ENCODE peak calls at places on chromosome 21, in eight cellular contexts. One of them, this sample, is unnamed.
A peak's percentile ranks its signal among the peaks of the same experiment; 100 is the strongest.

GRCh38 chr21:36306872-36307534 is 13.0 kb upstream of the MORC3 start:
- DNase-seq in ovary: no peak
- DNase-seq in breast epithelium: no peak
- DNase-seq in stimulated activated CD4-positive, alpha-beta T cell treated with anti-CD3 and anti-CD28 coated beads, Interleukin-2, amount 100 ng/mL, for 4 hours: no peak
- DNase-seq in NCI-H1930: no peak
- DNase-seq in anterior cingulate cortex: no peak
- DNase-seq in NB4: no peak
- DNase-seq in activated T-cell treated with anti-CD3 and anti-CD28 coated beads, Interleukin-2, amount 50 U/mL, for 72 hours: no peak
- DNase-seq in this sample: no peak

GRCh38 chr21:44893948-44894656 is 20.6 kb upstream of the PTTG1IP start:
- DNase-seq in ovary: no peak
- DNase-seq in breast epithelium: no peak
- DNase-seq in stimulated activated CD4-positive, alpha-beta T cell treated with anti-CD3 and anti-CD28 coated beads, Interleukin-2, amount 100 ng/mL, for 4 hours: no peak
- DNase-seq in NCI-H1930: no peak
- DNase-seq in anterior cingulate cortex: no peak
- DNase-seq in NB4: no peak
- DNase-seq in activated T-cell treated with anti-CD3 and anti-CD28 coated beads, Interleukin-2, amount 50 U/mL, for 72 hours: no peak
- DNase-seq in this sample: no peak

GRCh38 chr21:43805275-43805800 is 16.0 kb downstream of the RRP1 start:
- DNase-seq in ovary: no peak
- DNase-seq in breast epithelium: no peak
- DNase-seq in stimulated activated CD4-positive, alpha-beta T cell treated with anti-CD3 and anti-CD28 coated beads, Interleukin-2, amount 100 ng/mL, for 4 hours: no peak
- DNase-seq in NCI-H1930: no peak
- DNase-seq in anterior cingulate cortex: no peak
- DNase-seq in NB4: peak; percentile 37
- DNase-seq in activated T-cell treated with anti-CD3 and anti-CD28 coated beads, Interleukin-2, amount 50 U/mL, for 72 hours: no peak
- DNase-seq in this sample: no peak

GRCh38 chr21:29904359-29905282 is 35.2 kb downstream of the GRIK1 start:
- DNase-seq in ovary: no peak
- DNase-seq in breast epithelium: no peak
- DNase-seq in stimulated activated CD4-positive, alpha-beta T cell treated with anti-CD3 and anti-CD28 coated beads, Interleukin-2, amount 100 ng/mL, for 4 hours: no peak
- DNase-seq in NCI-H1930: no peak
- DNase-seq in anterior cingulate cortex: no peak
- DNase-seq in NB4: no peak
- DNase-seq in activated T-cell treated with anti-CD3 and anti-CD28 coated beads, Interleukin-2, amount 50 U/mL, for 72 hours: no peak
- DNase-seq in this sample: no peak

GRCh38 chr21:41769106-41769505 is 2.3 kb upstream of the RIPK4 start:
- DNase-seq in ovary: no peak
- DNase-seq in breast epithelium: peak; percentile 48
- DNase-seq in stimulated activated CD4-positive, alpha-beta T cell treated with anti-CD3 and anti-CD28 coated beads, Interleukin-2, amount 100 ng/mL, for 4 hours: no peak
- DNase-seq in NCI-H1930: no peak
- DNase-seq in anterior cingulate cortex: no peak
- DNase-seq in NB4: no peak
- DNase-seq in activated T-cell treated with anti-CD3 and anti-CD28 coated beads, Interleukin-2, amount 50 U/mL, for 72 hours: no peak
- DNase-seq in this sample: peak; percentile 45

GRCh38 chr21:44944596-44944995 is 4.8 kb downstream of the SLX9 start:
- DNase-seq in ovary: no peak
- DNase-seq in breast epithelium: no peak
- DNase-seq in stimulated activated CD4-positive, alpha-beta T cell treated with anti-CD3 and anti-CD28 coated beads, Interleukin-2, amount 100 ng/mL, for 4 hours: no peak
- DNase-seq in NCI-H1930: no peak
- DNase-seq in anterior cingulate cortex: no peak
- DNase-seq in NB4: no peak
- DNase-seq in activated T-cell treated with anti-CD3 and anti-CD28 coated beads, Interleukin-2, amount 50 U/mL, for 72 hours: no peak
- DNase-seq in this sample: no peak

GRCh38 chr21:45863267-45863666 is 118.3 kb upstream of the COL6A1 start:
- DNase-seq in ovary: no peak
- DNase-seq in breast epithelium: no peak
- DNase-seq in stimulated activated CD4-positive, alpha-beta T cell treated with anti-CD3 and anti-CD28 coated beads, Interleukin-2, amount 100 ng/mL, for 4 hours: no peak
- DNase-seq in NCI-H1930: no peak
- DNase-seq in anterior cingulate cortex: no peak
- DNase-seq in NB4: no peak
- DNase-seq in activated T-cell treated with anti-CD3 and anti-CD28 coated beads, Interleukin-2, amount 50 U/mL, for 72 hours: no peak
- DNase-seq in this sample: no peak

GRCh38 chr21:17003221-17003620 is 509.6 kb upstream of the CXADR start:
- DNase-seq in ovary: no peak
- DNase-seq in breast epithelium: no peak
- DNase-seq in stimulated activated CD4-positive, alpha-beta T cell treated with anti-CD3 and anti-CD28 coated beads, Interleukin-2, amount 100 ng/mL, for 4 hours: no peak
- DNase-seq in NCI-H1930: no peak
- DNase-seq in anterior cingulate cortex: no peak
- DNase-seq in NB4: no peak
- DNase-seq in activated T-cell treated with anti-CD3 and anti-CD28 coated beads, Interleukin-2, amount 50 U/mL, for 72 hours: no peak
- DNase-seq in this sample: no peak

GRCh38 chr21:42555756-42556438 is 42.2 kb downstream of the SLC37A1 start:
- DNase-seq in ovary: no peak
- DNase-seq in breast epithelium: peak; percentile 31
- DNase-seq in stimulated activated CD4-positive, alpha-beta T cell treated with anti-CD3 and anti-CD28 coated beads, Interleukin-2, amount 100 ng/mL, for 4 hours: no peak
- DNase-seq in NCI-H1930: no peak
- DNase-seq in anterior cingulate cortex: no peak
- DNase-seq in NB4: no peak
- DNase-seq in activated T-cell treated with anti-CD3 and anti-CD28 coated beads, Interleukin-2, amount 50 U/mL, for 72 hours: no peak
- DNase-seq in this sample: no peak

GRCh38 chr21:16102113-16102512 is 372.3 kb downstream of the USP25 start:
- DNase-seq in ovary: no peak
- DNase-seq in breast epithelium: no peak
- DNase-seq in stimulated activated CD4-positive, alpha-beta T cell treated with anti-CD3 and anti-CD28 coated beads, Interleukin-2, amount 100 ng/mL, for 4 hours: no peak
- DNase-seq in NCI-H1930: no peak
- DNase-seq in anterior cingulate cortex: no peak
- DNase-seq in NB4: no peak
- DNase-seq in activated T-cell treated with anti-CD3 and anti-CD28 coated beads, Interleukin-2, amount 50 U/mL, for 72 hours: no peak
- DNase-seq in this sample: no peak

GRCh38 chr21:43873673-43874072 is 8.7 kb downstream of the AGPAT3 start:
- DNase-seq in ovary: no peak
- DNase-seq in breast epithelium: no peak
- DNase-seq in stimulated activated CD4-positive, alpha-beta T cell treated with anti-CD3 and anti-CD28 coated beads, Interleukin-2, amount 100 ng/mL, for 4 hours: no peak
- DNase-seq in NCI-H1930: no peak
- DNase-seq in anterior cingulate cortex: no peak
- DNase-seq in NB4: no peak
- DNase-seq in activated T-cell treated with anti-CD3 and anti-CD28 coated beads, Interleukin-2, amount 50 U/mL, for 72 hours: no peak
- DNase-seq in this sample: no peak

GRCh38 chr21:14900058-14900457 is 164.7 kb downstream of the NRIP1 start:
- DNase-seq in ovary: no peak
- DNase-seq in breast epithelium: no peak
- DNase-seq in stimulated activated CD4-positive, alpha-beta T cell treated with anti-CD3 and anti-CD28 coated beads, Interleukin-2, amount 100 ng/mL, for 4 hours: no peak
- DNase-seq in NCI-H1930: no peak
- DNase-seq in anterior cingulate cortex: no peak
- DNase-seq in NB4: no peak
- DNase-seq in activated T-cell treated with anti-CD3 and anti-CD28 coated beads, Interleukin-2, amount 50 U/mL, for 72 hours: no peak
- DNase-seq in this sample: no peak

GRCh38 chr21:38989745-38990423 is 184.2 kb downstream of the ETS2 start:
- DNase-seq in ovary: peak; percentile 62
- DNase-seq in breast epithelium: no peak
- DNase-seq in stimulated activated CD4-positive, alpha-beta T cell treated with anti-CD3 and anti-CD28 coated beads, Interleukin-2, amount 100 ng/mL, for 4 hours: no peak
- DNase-seq in NCI-H1930: no peak
- DNase-seq in anterior cingulate cortex: no peak
- DNase-seq in NB4: no peak
- DNase-seq in activated T-cell treated with anti-CD3 and anti-CD28 coated beads, Interleukin-2, amount 50 U/mL, for 72 hours: no peak
- DNase-seq in this sample: no peak

GRCh38 chr21:37932936-37933335 is 16.7 kb upstream of the KCNJ6 start:
- DNase-seq in ovary: no peak
- DNase-seq in breast epithelium: no peak
- DNase-seq in stimulated activated CD4-positive, alpha-beta T cell treated with anti-CD3 and anti-CD28 coated beads, Interleukin-2, amount 100 ng/mL, for 4 hours: no peak
- DNase-seq in NCI-H1930: no peak
- DNase-seq in anterior cingulate cortex: no peak
- DNase-seq in NB4: no peak
- DNase-seq in activated T-cell treated with anti-CD3 and anti-CD28 coated beads, Interleukin-2, amount 50 U/mL, for 72 hours: no peak
- DNase-seq in this sample: no peak

GRCh38 chr21:31398574-31398973 is 54.5 kb upstream of the TIAM1 start:
- DNase-seq in ovary: no peak
- DNase-seq in breast epithelium: no peak
- DNase-seq in stimulated activated CD4-positive, alpha-beta T cell treated with anti-CD3 and anti-CD28 coated beads, Interleukin-2, amount 100 ng/mL, for 4 hours: no peak
- DNase-seq in NCI-H1930: no peak
- DNase-seq in anterior cingulate cortex: no peak
- DNase-seq in NB4: no peak
- DNase-seq in activated T-cell treated with anti-CD3 and anti-CD28 coated beads, Interleukin-2, amount 50 U/mL, for 72 hours: no peak
- DNase-seq in this sample: no peak

GRCh38 chr21:29209696-29210095 is 79.3 kb downstream of the MAP3K7CL start:
- DNase-seq in ovary: no peak
- DNase-seq in breast epithelium: no peak
- DNase-seq in stimulated activated CD4-positive, alpha-beta T cell treated with anti-CD3 and anti-CD28 coated beads, Interleukin-2, amount 100 ng/mL, for 4 hours: no peak
- DNase-seq in NCI-H1930: no peak
- DNase-seq in anterior cingulate cortex: no peak
- DNase-seq in NB4: no peak
- DNase-seq in activated T-cell treated with anti-CD3 and anti-CD28 coated beads, Interleukin-2, amount 50 U/mL, for 72 hours: no peak
- DNase-seq in this sample: no peak

GRCh38 chr21:44751186-44751798 is 39.9 kb upstream of the TSPEAR start:
- DNase-seq in ovary: no peak
- DNase-seq in breast epithelium: no peak
- DNase-seq in stimulated activated CD4-positive, alpha-beta T cell treated with anti-CD3 and anti-CD28 coated beads, Interleukin-2, amount 100 ng/mL, for 4 hours: no peak
- DNase-seq in NCI-H1930: no peak
- DNase-seq in anterior cingulate cortex: no peak
- DNase-seq in NB4: no peak
- DNase-seq in activated T-cell treated with anti-CD3 and anti-CD28 coated beads, Interleukin-2, amount 50 U/mL, for 72 hours: no peak
- DNase-seq in this sample: no peak